ENCODE peak calls at places on chromosomes 2 and 18, in five cellular contexts. One of them, this sample, is unnamed.

GRCh38 chr2:138030459-138030858 is 66.2 kb downstream of the HNMT start:
- DNase-seq in frontal cortex: no peak
- DNase-seq in cardiac muscle cell: no peak
- DNase-seq in AG04449: peak
- DNase-seq in sigmoid colon: no peak
- DNase-seq in this sample: no peak

GRCh38 chr18:22084547-22084946 is 84.8 kb upstream of the GATA6 start:
- DNase-seq in frontal cortex: no peak
- DNase-seq in cardiac muscle cell: peak
- DNase-seq in AG04449: no peak
- DNase-seq in sigmoid colon: no peak
- DNase-seq in this sample: no peak

GRCh38 chr2:237240252-237240651 is 154.6 kb downstream of the COPS8 start:
- DNase-seq in frontal cortex: no peak
- DNase-seq in cardiac muscle cell: no peak
- DNase-seq in AG04449: no peak
- DNase-seq in sigmoid colon: no peak
- DNase-seq in this sample: no peak

GRCh38 chr2:37068671-37069070 is 15.5 kb downstream of the HEATR5B start:
- DNase-seq in frontal cortex: no peak
- DNase-seq in cardiac muscle cell: no peak
- DNase-seq in AG04449: no peak
- DNase-seq in sigmoid colon: no peak
- DNase-seq in this sample: no peak

GRCh38 chr2:237473474-237474453 is 13.3 kb upstream of the MLPH start:
- DNase-seq in frontal cortex: peak
- DNase-seq in cardiac muscle cell: no peak
- DNase-seq in AG04449: no peak
- DNase-seq in sigmoid colon: peak
- DNase-seq in this sample: no peak

GRCh38 chr18:76212958-76213357 is 282.1 kb downstream of the ZNF516 start:
- DNase-seq in frontal cortex: no peak
- DNase-seq in cardiac muscle cell: no peak
- DNase-seq in AG04449: no peak
- DNase-seq in sigmoid colon: no peak
- DNase-seq in this sample: no peak

GRCh38 chr2:171893196-171893823 is 734 bp downstream of the SLC25A12 start:
- DNase-seq in frontal cortex: peak
- DNase-seq in cardiac muscle cell: no peak
- DNase-seq in AG04449: no peak
- DNase-seq in sigmoid colon: no peak
- DNase-seq in this sample: no peak

GRCh38 chr18:6778459-6778858 is 48.9 kb downstream of the ARHGAP28 start:
- DNase-seq in frontal cortex: no peak
- DNase-seq in cardiac muscle cell: no peak
- DNase-seq in AG04449: no peak
- DNase-seq in sigmoid colon: no peak
- DNase-seq in this sample: no peak

GRCh38 chr18:3448845-3449701 is 899 bp upstream of the TGIF1 start:
- DNase-seq in frontal cortex: peak
- DNase-seq in cardiac muscle cell: peak
- DNase-seq in AG04449: no peak
- DNase-seq in sigmoid colon: peak
- DNase-seq in this sample: peak

GRCh38 chr2:170454471-170455372 is 260.4 kb upstream of the SP5 start:
- DNase-seq in frontal cortex: no peak
- DNase-seq in cardiac muscle cell: no peak
- DNase-seq in AG04449: no peak
- DNase-seq in sigmoid colon: no peak
- DNase-seq in this sample: no peak

GRCh38 chr2:4354164-4354563 is 650.8 kb downstream of the DCDC2C start:
- DNase-seq in frontal cortex: no peak
- DNase-seq in cardiac muscle cell: no peak
- DNase-seq in AG04449: no peak
- DNase-seq in sigmoid colon: no peak
- DNase-seq in this sample: no peak

GRCh38 chr2:157874278-157874825 is 1.8 kb downstream of the ACVR1 start:
- DNase-seq in frontal cortex: no peak
- DNase-seq in cardiac muscle cell: peak
- DNase-seq in AG04449: no peak
- DNase-seq in sigmoid colon: no peak
- DNase-seq in this sample: no peak

GRCh38 chr2:118309201-118310015 is 221.1 kb downstream of the INSIG2 start:
- DNase-seq in frontal cortex: no peak
- DNase-seq in cardiac muscle cell: no peak
- DNase-seq in AG04449: no peak
- DNase-seq in sigmoid colon: no peak
- DNase-seq in this sample: no peak

GRCh38 chr2:115162454-115163293 is 720.2 kb downstream of the DPP10 start:
- DNase-seq in frontal cortex: no peak
- DNase-seq in cardiac muscle cell: peak
- DNase-seq in AG04449: no peak
- DNase-seq in sigmoid colon: no peak
- DNase-seq in this sample: no peak

GRCh38 chr18:49570836-49571235 is 9.0 kb downstream of the LIPG start:
- DNase-seq in frontal cortex: no peak
- DNase-seq in cardiac muscle cell: no peak
- DNase-seq in AG04449: no peak
- DNase-seq in sigmoid colon: no peak
- DNase-seq in this sample: no peak

GRCh38 chr18:43578636-43579203 is 301.4 kb upstream of the SYT4 start:
- DNase-seq in frontal cortex: no peak
- DNase-seq in cardiac muscle cell: no peak
- DNase-seq in AG04449: no peak
- DNase-seq in sigmoid colon: no peak
- DNase-seq in this sample: no peak

GRCh38 chr2:163640542-163641195 is 95.1 kb downstream of the FIGN start:
- DNase-seq in frontal cortex: no peak
- DNase-seq in cardiac muscle cell: no peak
- DNase-seq in AG04449: no peak
- DNase-seq in sigmoid colon: no peak
- DNase-seq in this sample: no peak

GRCh38 chr2:70964596-70965386 is 13.6 kb upstream of the ANKRD53 start:
- DNase-seq in frontal cortex: peak
- DNase-seq in cardiac muscle cell: peak
- DNase-seq in AG04449: no peak
- DNase-seq in sigmoid colon: peak
- DNase-seq in this sample: peak

GRCh38 chr2:20365249-20365817 is 14.7 kb upstream of the PUM2 start:
- DNase-seq in frontal cortex: no peak
- DNase-seq in cardiac muscle cell: no peak
- DNase-seq in AG04449: peak
- DNase-seq in sigmoid colon: no peak
- DNase-seq in this sample: no peak

GRCh38 chr2:190432567-190433231 is 24.5 kb downstream of the MFSD6 start:
- DNase-seq in frontal cortex: no peak
- DNase-seq in cardiac muscle cell: no peak
- DNase-seq in AG04449: no peak
- DNase-seq in sigmoid colon: no peak
- DNase-seq in this sample: no peak

GRCh38 chr18:61992285-61992684 is 99.5 kb upstream of the RNF152 start:
- DNase-seq in frontal cortex: no peak
- DNase-seq in cardiac muscle cell: no peak
- DNase-seq in AG04449: peak
- DNase-seq in sigmoid colon: no peak
- DNase-seq in this sample: no peak

GRCh38 chr2:59449264-59449663 is 1104.2 kb downstream of the BCL11A start:
- DNase-seq in frontal cortex: no peak
- DNase-seq in cardiac muscle cell: no peak
- DNase-seq in AG04449: no peak
- DNase-seq in sigmoid colon: no peak
- DNase-seq in this sample: no peak

GRCh38 chr2:2181505-2181904 is 149.6 kb downstream of the MYT1L start:
- DNase-seq in frontal cortex: no peak
- DNase-seq in cardiac muscle cell: no peak
- DNase-seq in AG04449: no peak
- DNase-seq in sigmoid colon: no peak
- DNase-seq in this sample: no peak

GRCh38 chr18:37667836-37668235 is 102.2 kb upstream of the CELF4 start:
- DNase-seq in frontal cortex: no peak
- DNase-seq in cardiac muscle cell: no peak
- DNase-seq in AG04449: no peak
- DNase-seq in sigmoid colon: no peak
- DNase-seq in this sample: no peak

GRCh38 chr2:145824384-145824783 is 1304.5 kb upstream of the ZEB2 start:
- DNase-seq in frontal cortex: no peak
- DNase-seq in cardiac muscle cell: no peak
- DNase-seq in AG04449: no peak
- DNase-seq in sigmoid colon: no peak
- DNase-seq in this sample: no peak

GRCh38 chr2:112812318-112813042 is 24.1 kb downstream of the IL1B start:
- DNase-seq in frontal cortex: no peak
- DNase-seq in cardiac muscle cell: no peak
- DNase-seq in AG04449: no peak
- DNase-seq in sigmoid colon: no peak
- DNase-seq in this sample: no peak

GRCh38 chr2:239169311-239170048 is 231.3 kb downstream of the HDAC4 start:
- DNase-seq in frontal cortex: no peak
- DNase-seq in cardiac muscle cell: no peak
- DNase-seq in AG04449: no peak
- DNase-seq in sigmoid colon: peak
- DNase-seq in this sample: peak

GRCh38 chr2:11692966-11693521 is 23.0 kb upstream of the NTSR2 start:
- DNase-seq in frontal cortex: peak
- DNase-seq in cardiac muscle cell: peak
- DNase-seq in AG04449: no peak
- DNase-seq in sigmoid colon: peak
- DNase-seq in this sample: no peak

GRCh38 chr2:152336854-152337510 is 2.0 kb downstream of the FMNL2 start:
- DNase-seq in frontal cortex: no peak
- DNase-seq in cardiac muscle cell: peak
- DNase-seq in AG04449: peak
- DNase-seq in sigmoid colon: peak
- DNase-seq in this sample: no peak

GRCh38 chr2:234330902-234331301 is 166.0 kb downstream of the ARL4C start:
- DNase-seq in frontal cortex: no peak
- DNase-seq in cardiac muscle cell: no peak
- DNase-seq in AG04449: no peak
- DNase-seq in sigmoid colon: no peak
- DNase-seq in this sample: no peak

GRCh38 chr2:35415282-35415681 is 940.3 kb upstream of the CRIM1 start:
- DNase-seq in frontal cortex: no peak
- DNase-seq in cardiac muscle cell: no peak
- DNase-seq in AG04449: no peak
- DNase-seq in sigmoid colon: no peak
- DNase-seq in this sample: no peak

GRCh38 chr2:121155502-121156056 is 129.4 kb downstream of the TFCP2L1 start:
- DNase-seq in frontal cortex: no peak
- DNase-seq in cardiac muscle cell: no peak
- DNase-seq in AG04449: no peak
- DNase-seq in sigmoid colon: no peak
- DNase-seq in this sample: no peak

GRCh38 chr2:69291004-69291650 is 95.9 kb downstream of the GFPT1 start:
- DNase-seq in frontal cortex: no peak
- DNase-seq in cardiac muscle cell: no peak
- DNase-seq in AG04449: peak
- DNase-seq in sigmoid colon: no peak
- DNase-seq in this sample: no peak

GRCh38 chr2:151922845-151923666 is 94.8 kb upstream of the ARL5A start:
- DNase-seq in frontal cortex: no peak
- DNase-seq in cardiac muscle cell: peak
- DNase-seq in AG04449: no peak
- DNase-seq in sigmoid colon: peak
- DNase-seq in this sample: peak

GRCh38 chr2:181077128-181077709 is 96.8 kb downstream of the UBE2E3 start:
- DNase-seq in frontal cortex: peak
- DNase-seq in cardiac muscle cell: peak
- DNase-seq in AG04449: no peak
- DNase-seq in sigmoid colon: no peak
- DNase-seq in this sample: no peak

GRCh38 chr2:241656190-241656741 is 18.8 kb downstream of the ATG4B start:
- DNase-seq in frontal cortex: no peak
- DNase-seq in cardiac muscle cell: no peak
- DNase-seq in AG04449: no peak
- DNase-seq in sigmoid colon: no peak
- DNase-seq in this sample: no peak

GRCh38 chr2:149489452-149489851 is 98.1 kb downstream of the MMADHC start:
- DNase-seq in frontal cortex: no peak
- DNase-seq in cardiac muscle cell: no peak
- DNase-seq in AG04449: no peak
- DNase-seq in sigmoid colon: no peak
- DNase-seq in this sample: no peak